ENCODE peak calls at places on chromosomes 1 and 21, in five cellular contexts. G, E, Y, X and C are unnamed samples. For H3K9me3, the result is how much of the 10 kb centered on the place peaks cover.

GRCh38 chr21:34126691-34127090 is 53.3 kb downstream of the MRPS6 start:
- DNase-seq in Y (no peak), G (no peak), E (no peak), X (no peak), C (no peak)

GRCh38 chr1:47231314-47232186 is 475 bp downstream of the TAL1 start:
- DNase-seq in G (peak), X (no peak), Y (peak), E (no peak), C (no peak)

GRCh38 chr1:63915121-63915520 is 141.3 kb downstream of the ROR1 start:
- DNase-seq in X (no peak), Y (no peak), G (no peak), E (no peak), C (no peak)

GRCh38 chr1:160633330-160633903 is 13.4 kb downstream of the SLAMF1 start:
- DNase-seq in X (no peak), G (no peak), Y (no peak), E (no peak), C (no peak)

GRCh38 chr1:198497326-198498220 is 42.9 kb downstream of the ATP6V1G3 start:
- DNase-seq in X (no peak), Y (no peak), G (no peak), E (no peak), C (no peak)

GRCh38 chr1:8962812-8963669 is 17.4 kb downstream of the CA6 start:
- DNase-seq in Y (no peak), G (no peak), E (no peak), X (peak), C (peak)

GRCh38 chr1:68384321-68384813 is 65.4 kb downstream of the RPE65 start:
- DNase-seq in G (no peak), X (peak), Y (no peak), E (no peak), C (no peak)

GRCh38 chr1:164748253-164748899 is 189.4 kb downstream of the PBX1 start:
- DNase-seq in G (no peak), Y (no peak), X (no peak), E (no peak), C (no peak)

GRCh38 chr1:193807208-193807607 is 620.8 kb upstream of the B3GALT2 start:
- DNase-seq in E (no peak), X (no peak), G (no peak), Y (no peak), C (no peak)

GRCh38 chr1:110879758-110880606 is 7.0 kb downstream of the CD53 start:
- DNase-seq in E (no peak), G (no peak), X (no peak), Y (peak), C (no peak)
- TF ChIP-seq POLR2AphosphoS5 in E (no peak), G (peak), X (no peak), Y (peak), C (peak)

GRCh38 chr1:4696161-4696745 is 41.8 kb downstream of the AJAP1 start:
- DNase-seq in G (no peak), E (no peak), Y (no peak), X (no peak), C (no peak)
- H3K9me3 ChIP-seq in G (under half), E (under half), Y (under half), X (under half), C (under half)

GRCh38 chr1:185819798-185820197 is 85.6 kb downstream of the HMCN1 start:
- DNase-seq in Y (no peak), E (no peak), X (no peak), G (no peak), C (no peak)
- TF ChIP-seq EP300 in Y (no peak), E (no peak), X (no peak), G (no peak), C (no peak)

DNA sequence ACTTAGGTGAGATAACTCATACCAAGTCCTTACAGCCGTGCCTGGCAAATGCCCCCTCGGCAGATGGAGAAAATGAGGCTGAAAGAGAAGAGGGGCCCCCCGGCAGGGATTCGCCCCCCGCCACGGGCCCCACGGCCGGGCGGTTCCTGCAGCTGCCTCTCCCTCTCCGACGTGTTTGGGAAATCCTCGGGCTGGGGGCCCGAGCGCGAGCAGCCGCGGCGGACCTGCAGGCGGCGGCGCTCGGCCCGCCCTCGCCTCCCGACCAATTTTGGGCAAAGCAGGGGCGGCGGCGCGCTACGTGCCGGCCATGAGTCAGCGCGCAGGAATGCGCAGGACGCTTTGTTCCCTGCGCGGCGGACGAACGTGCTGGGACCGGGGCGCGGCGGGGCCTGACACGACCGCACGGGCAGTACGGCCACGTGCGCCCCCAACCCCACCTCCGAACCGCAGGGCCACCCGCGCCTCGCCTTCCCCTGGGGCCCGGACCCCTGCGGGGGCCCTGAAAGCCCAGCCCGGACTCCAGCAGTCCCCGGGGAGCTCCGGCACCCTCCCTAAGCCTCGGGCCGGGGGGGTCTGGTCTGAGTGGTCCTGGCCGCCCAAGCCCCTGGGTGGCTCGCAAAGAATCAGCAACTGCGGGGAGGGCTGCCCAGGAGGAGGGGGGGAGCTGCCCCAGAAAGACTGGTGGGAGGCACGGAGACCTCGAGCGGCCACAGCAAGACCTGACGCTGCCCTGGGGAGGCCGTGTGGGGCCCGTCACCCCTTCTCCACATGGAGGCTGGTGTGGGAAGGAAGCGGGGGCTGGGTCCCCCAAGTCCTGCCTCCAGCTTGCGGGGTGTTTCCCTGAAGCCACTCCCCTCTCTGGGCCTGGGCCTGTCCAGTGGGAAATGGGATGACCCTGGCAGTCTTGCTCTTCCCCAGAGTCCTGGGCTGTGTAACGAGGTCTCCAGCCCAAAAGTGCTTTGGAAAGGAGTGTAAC is 11.9 kb upstream of the EDN2 start:
- DNase-seq in Y (no peak), G (peak), E (peak), X (peak), C (peak)
- TF ChIP-seq POLR2AphosphoS5 in Y (no peak), G (peak), E (peak), X (peak), C (peak)

DNA sequence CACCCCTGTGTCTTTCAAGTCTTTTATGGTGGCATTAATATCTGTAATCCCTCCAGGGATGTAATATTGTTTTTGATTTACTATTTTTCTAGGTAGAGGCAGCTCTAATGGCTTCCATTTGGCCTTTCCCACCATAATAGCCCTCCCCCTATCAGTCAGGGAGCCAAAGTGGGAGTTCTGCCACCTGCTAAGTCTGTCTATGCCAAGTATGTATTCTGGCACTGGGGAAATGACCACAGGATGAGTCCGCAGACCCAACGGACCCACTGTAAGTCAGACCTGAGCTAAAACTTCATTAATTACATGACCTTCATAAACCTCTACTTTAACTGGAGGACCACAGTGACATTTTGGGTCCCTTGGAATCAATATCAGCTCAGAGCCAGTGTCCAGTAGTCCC is 77.1 kb downstream of the GBP6 start:
- DNase-seq in X (no peak), G (no peak), E (no peak), Y (no peak), C (no peak)
- H3K9me3 ChIP-seq in X (under half), G (under half), E (under half), Y (under half), C (under half)

GRCh38 chr1:85459274-85459673 is 5.7 kb downstream of the DDAH1 start:
- DNase-seq in X (no peak), E (no peak), Y (no peak), G (no peak), C (no peak)
- TF ChIP-seq EP300 in X (no peak), E (no peak), Y (no peak), G (no peak), C (no peak)

GRCh38 chr1:171313319-171313834 is 606 bp upstream of the FMO4 start:
- DNase-seq in X (no peak), G (no peak), E (no peak), Y (no peak), C (no peak)
- TF ChIP-seq POLR2AphosphoS5 in X (no peak), G (no peak), E (no peak), Y (no peak), C (no peak)

GRCh38 chr1:227632325-227632724 is 69.0 kb downstream of the ZNF678 start:
- DNase-seq in E (no peak), G (no peak), X (no peak), Y (no peak), C (no peak)
- H3K9me3 ChIP-seq in E (half or more), G (half or more), X (under half), Y (under half), C (half or more)